ENCODE peak calls at places on chromosomes 5 and 9, in nine cellular contexts. One of them, this sample, is unnamed.

GRCh38 chr9:35664531-35665470 is at the start of gene ARHGEF39:
- DNase-seq in upper lobe of right lung: peak; percentile 91
- DNase-seq in heart left ventricle: peak; percentile 81
- DNase-seq in fibroblast of mammary gland: peak; percentile 61
- DNase-seq in HFF-Myc: no peak
- DNase-seq in astrocyte of the spinal cord: peak; percentile 76
- DNase-seq in GM12865: peak; percentile 91
- DNase-seq in HFFc6: peak; percentile 71
- DNase-seq in IMR-90: peak; percentile 68
- DNase-seq in this sample: no peak

GRCh38 chr5:25028994-25029393 is 384.2 kb upstream of the CDH10 start:
- DNase-seq in upper lobe of right lung: no peak
- DNase-seq in heart left ventricle: no peak
- DNase-seq in fibroblast of mammary gland: no peak
- DNase-seq in HFF-Myc: no peak
- DNase-seq in astrocyte of the spinal cord: peak; percentile 9
- DNase-seq in GM12865: no peak
- DNase-seq in HFFc6: no peak
- DNase-seq in IMR-90: no peak
- DNase-seq in this sample: no peak

GRCh38 chr9:120464176-120464575 is 115.8 kb downstream of the CDK5RAP2 start:
- DNase-seq in upper lobe of right lung: no peak
- DNase-seq in heart left ventricle: no peak
- DNase-seq in fibroblast of mammary gland: peak; percentile 33
- DNase-seq in HFF-Myc: no peak
- DNase-seq in astrocyte of the spinal cord: no peak
- DNase-seq in GM12865: no peak
- DNase-seq in HFFc6: no peak
- DNase-seq in IMR-90: no peak
- DNase-seq in this sample: no peak

GRCh38 chr5:167833456-167833855 is 458.0 kb upstream of the WWC1 start:
- DNase-seq in upper lobe of right lung: no peak
- DNase-seq in heart left ventricle: no peak
- DNase-seq in fibroblast of mammary gland: no peak
- DNase-seq in HFF-Myc: no peak
- DNase-seq in astrocyte of the spinal cord: no peak
- DNase-seq in GM12865: no peak
- DNase-seq in HFFc6: no peak
- DNase-seq in IMR-90: no peak
- DNase-seq in this sample: no peak

GRCh38 chr5:65480306-65480865 is 1.3 kb downstream of the ADAMTS6 start:
- DNase-seq in upper lobe of right lung: peak; percentile 76
- DNase-seq in heart left ventricle: peak; percentile 81
- DNase-seq in fibroblast of mammary gland: peak; percentile 93
- DNase-seq in HFF-Myc: peak; percentile 80
- DNase-seq in astrocyte of the spinal cord: peak; percentile 91
- DNase-seq in GM12865: peak; percentile 53
- DNase-seq in HFFc6: peak; percentile 63
- DNase-seq in IMR-90: peak; percentile 93
- DNase-seq in this sample: peak; percentile 57

GRCh38 chr5:106801554-106801953 is 869.2 kb downstream of the EFNA5 start:
- DNase-seq in upper lobe of right lung: no peak
- DNase-seq in heart left ventricle: no peak
- DNase-seq in fibroblast of mammary gland: no peak
- DNase-seq in HFF-Myc: no peak
- DNase-seq in astrocyte of the spinal cord: no peak
- DNase-seq in GM12865: no peak
- DNase-seq in HFFc6: no peak
- DNase-seq in IMR-90: no peak
- DNase-seq in this sample: no peak

GRCh38 chr5:22572941-22573340 is 280.2 kb downstream of the CDH12 start:
- DNase-seq in upper lobe of right lung: no peak
- DNase-seq in heart left ventricle: no peak
- DNase-seq in fibroblast of mammary gland: no peak
- DNase-seq in HFF-Myc: no peak
- DNase-seq in astrocyte of the spinal cord: no peak
- DNase-seq in GM12865: no peak
- DNase-seq in HFFc6: no peak
- DNase-seq in IMR-90: no peak
- DNase-seq in this sample: no peak

GRCh38 chr5:140041492-140042421 is 1.3 kb downstream of the NRG2 start:
- DNase-seq in upper lobe of right lung: peak; percentile 65
- DNase-seq in heart left ventricle: peak; percentile 62
- DNase-seq in fibroblast of mammary gland: peak; percentile 42
- DNase-seq in HFF-Myc: no peak
- DNase-seq in astrocyte of the spinal cord: peak; percentile 48
- DNase-seq in GM12865: peak; percentile 49
- DNase-seq in HFFc6: peak; percentile 55
- DNase-seq in IMR-90: peak; percentile 12
- DNase-seq in this sample: no peak

GRCh38 chr5:179201986-179202385 is 141.8 kb downstream of the ZNF354C start:
- DNase-seq in upper lobe of right lung: no peak
- DNase-seq in heart left ventricle: no peak
- DNase-seq in fibroblast of mammary gland: no peak
- DNase-seq in HFF-Myc: no peak
- DNase-seq in astrocyte of the spinal cord: no peak
- DNase-seq in GM12865: no peak
- DNase-seq in HFFc6: no peak
- DNase-seq in IMR-90: no peak
- DNase-seq in this sample: no peak

GRCh38 chr9:120391691-120392090 is 188.3 kb downstream of the CDK5RAP2 start:
- DNase-seq in upper lobe of right lung: no peak
- DNase-seq in heart left ventricle: no peak
- DNase-seq in fibroblast of mammary gland: no peak
- DNase-seq in HFF-Myc: no peak
- DNase-seq in astrocyte of the spinal cord: no peak
- DNase-seq in GM12865: no peak
- DNase-seq in HFFc6: no peak
- DNase-seq in IMR-90: no peak
- DNase-seq in this sample: no peak

GRCh38 chr5:91306497-91306896 is 76.6 kb downstream of the ARRDC3 start:
- DNase-seq in upper lobe of right lung: no peak
- DNase-seq in heart left ventricle: no peak
- DNase-seq in fibroblast of mammary gland: peak; percentile 43
- DNase-seq in HFF-Myc: no peak
- DNase-seq in astrocyte of the spinal cord: no peak
- DNase-seq in GM12865: no peak
- DNase-seq in HFFc6: no peak
- DNase-seq in IMR-90: peak; percentile 31
- DNase-seq in this sample: no peak

GRCh38 chr5:107781451-107781850 is 110.7 kb upstream of the EFNA5 start:
- DNase-seq in upper lobe of right lung: no peak
- DNase-seq in heart left ventricle: no peak
- DNase-seq in fibroblast of mammary gland: peak; percentile 14
- DNase-seq in HFF-Myc: no peak
- DNase-seq in astrocyte of the spinal cord: peak; percentile 73
- DNase-seq in GM12865: no peak
- DNase-seq in HFFc6: no peak
- DNase-seq in IMR-90: peak; percentile 48
- DNase-seq in this sample: no peak

GRCh38 chr9:100725376-100725775 is 147.5 kb downstream of the CAVIN4 start:
- DNase-seq in upper lobe of right lung: no peak
- DNase-seq in heart left ventricle: no peak
- DNase-seq in fibroblast of mammary gland: no peak
- DNase-seq in HFF-Myc: no peak
- DNase-seq in astrocyte of the spinal cord: no peak
- DNase-seq in GM12865: no peak
- DNase-seq in HFFc6: no peak
- DNase-seq in IMR-90: no peak
- DNase-seq in this sample: no peak

GRCh38 chr5:177369913-177370487 is 12.3 kb downstream of the RGS14 start:
- DNase-seq in upper lobe of right lung: no peak
- DNase-seq in heart left ventricle: no peak
- DNase-seq in fibroblast of mammary gland: no peak
- DNase-seq in HFF-Myc: no peak
- DNase-seq in astrocyte of the spinal cord: no peak
- DNase-seq in GM12865: no peak
- DNase-seq in HFFc6: no peak
- DNase-seq in IMR-90: no peak
- DNase-seq in this sample: no peak

GRCh38 chr5:177369050-177369912 is 11.6 kb downstream of the RGS14 start:
- DNase-seq in upper lobe of right lung: no peak
- DNase-seq in heart left ventricle: no peak
- DNase-seq in fibroblast of mammary gland: peak; percentile 30
- DNase-seq in HFF-Myc: no peak
- DNase-seq in astrocyte of the spinal cord: no peak
- DNase-seq in GM12865: peak; percentile 46
- DNase-seq in HFFc6: no peak
- DNase-seq in IMR-90: no peak
- DNase-seq in this sample: no peak

GRCh38 chr5:177371705-177372533 is 12.3 kb upstream of the SLC34A1 start:
- DNase-seq in upper lobe of right lung: no peak
- DNase-seq in heart left ventricle: no peak
- DNase-seq in fibroblast of mammary gland: no peak
- DNase-seq in HFF-Myc: no peak
- DNase-seq in astrocyte of the spinal cord: no peak
- DNase-seq in GM12865: no peak
- DNase-seq in HFFc6: no peak
- DNase-seq in IMR-90: no peak
- DNase-seq in this sample: no peak

GRCh38 chr5:177371120-177371537 is 13.1 kb upstream of the SLC34A1 start:
- DNase-seq in upper lobe of right lung: no peak
- DNase-seq in heart left ventricle: no peak
- DNase-seq in fibroblast of mammary gland: no peak
- DNase-seq in HFF-Myc: no peak
- DNase-seq in astrocyte of the spinal cord: no peak
- DNase-seq in GM12865: no peak
- DNase-seq in HFFc6: no peak
- DNase-seq in IMR-90: no peak
- DNase-seq in this sample: no peak

GRCh38 chr5:177370488-177371119 is 12.9 kb downstream of the RGS14 start:
- DNase-seq in upper lobe of right lung: peak; percentile 91
- DNase-seq in heart left ventricle: peak; percentile 70
- DNase-seq in fibroblast of mammary gland: peak; percentile 79
- DNase-seq in HFF-Myc: peak; percentile 50
- DNase-seq in astrocyte of the spinal cord: peak; percentile 87
- DNase-seq in GM12865: no peak
- DNase-seq in HFFc6: peak; percentile 47
- DNase-seq in IMR-90: peak; percentile 82
- DNase-seq in this sample: peak; percentile 65
- TF ChIP-seq CTCF in upper lobe of right lung: peak; percentile 31
- TF ChIP-seq CTCF in heart left ventricle: peak; percentile 36
- TF ChIP-seq CTCF in fibroblast of mammary gland: peak; percentile 46
- TF ChIP-seq CTCF in HFF-Myc: peak; percentile 46
- TF ChIP-seq CTCF in astrocyte of the spinal cord: peak; percentile 59
- TF ChIP-seq CTCF in GM12865: no peak
- TF ChIP-seq CTCF in HFFc6: peak; percentile 51
- TF ChIP-seq CTCF in IMR-90: peak; percentile 78
- TF ChIP-seq CTCF in this sample: peak; percentile 60

GRCh38 chr5:151192626-151193025 is 31.3 kb downstream of the CCDC69 start:
- DNase-seq in upper lobe of right lung: no peak
- DNase-seq in heart left ventricle: no peak
- DNase-seq in fibroblast of mammary gland: no peak
- DNase-seq in HFF-Myc: no peak
- DNase-seq in astrocyte of the spinal cord: no peak
- DNase-seq in GM12865: no peak
- DNase-seq in HFFc6: no peak
- DNase-seq in IMR-90: no peak
- DNase-seq in this sample: no peak
- TF ChIP-seq CTCF in upper lobe of right lung: no peak
- TF ChIP-seq CTCF in heart left ventricle: no peak
- TF ChIP-seq CTCF in fibroblast of mammary gland: no peak
- TF ChIP-seq CTCF in HFF-Myc: no peak
- TF ChIP-seq CTCF in astrocyte of the spinal cord: no peak
- TF ChIP-seq CTCF in GM12865: no peak
- TF ChIP-seq CTCF in HFFc6: no peak
- TF ChIP-seq CTCF in IMR-90: no peak
- TF ChIP-seq CTCF in this sample: no peak

DNA sequence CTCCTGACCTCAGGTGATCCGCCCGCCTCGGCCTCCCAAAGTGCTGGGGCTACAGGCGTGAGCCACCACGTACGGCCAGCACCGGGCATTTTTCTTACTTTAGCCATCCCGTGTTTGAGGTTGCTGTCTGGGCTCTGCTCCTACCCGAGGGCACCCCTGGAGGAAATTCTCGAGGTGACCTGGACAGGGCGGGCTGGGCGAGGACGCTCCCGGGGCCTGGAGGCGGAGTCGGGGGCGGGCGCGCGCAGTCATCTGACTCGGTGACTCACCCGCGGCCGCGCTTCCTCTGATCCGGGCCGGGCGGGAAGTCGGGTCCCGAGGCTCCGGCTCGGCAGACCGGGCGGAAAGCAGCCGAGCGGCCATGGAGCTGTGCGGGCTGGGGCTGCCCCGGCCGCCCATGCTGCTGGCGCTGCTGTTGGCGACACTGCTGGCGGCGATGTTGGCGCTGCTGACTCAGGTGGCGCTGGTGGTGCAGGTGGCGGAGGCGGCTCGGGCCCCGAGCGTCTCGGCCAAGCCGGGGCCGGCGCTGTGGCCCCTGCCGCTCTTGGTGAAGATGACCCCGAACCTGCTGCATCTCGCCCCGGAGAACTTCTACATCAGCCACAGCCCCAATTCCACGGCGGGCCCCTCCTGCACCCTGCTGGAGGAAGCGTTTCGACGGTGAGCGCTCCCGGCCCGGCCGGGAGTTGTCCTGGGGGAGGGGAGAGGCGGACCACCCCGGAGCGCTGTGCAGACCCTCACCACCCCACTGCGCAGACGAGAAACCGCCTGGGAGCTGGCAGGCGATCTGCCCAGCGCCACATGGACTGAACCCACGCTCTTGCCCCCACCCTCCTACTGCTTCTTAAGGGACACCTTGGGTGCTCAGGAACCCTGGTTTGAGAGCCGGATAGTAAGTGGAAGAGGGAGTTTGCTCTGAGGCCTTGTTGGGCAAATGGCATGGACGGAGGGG is at the start of gene HEXB:
- DNase-seq in upper lobe of right lung: peak; percentile 97
- DNase-seq in heart left ventricle: peak; percentile 92
- DNase-seq in fibroblast of mammary gland: peak; percentile 75
- DNase-seq in HFF-Myc: no peak
- DNase-seq in astrocyte of the spinal cord: peak; percentile 83
- DNase-seq in GM12865: peak; percentile 86
- DNase-seq in HFFc6: peak; percentile 72
- DNase-seq in IMR-90: peak; percentile 76
- DNase-seq in this sample: peak; percentile 42
- TF ChIP-seq CTCF in upper lobe of right lung: peak; percentile 23
- TF ChIP-seq CTCF in heart left ventricle: no peak
- TF ChIP-seq CTCF in fibroblast of mammary gland: no peak
- TF ChIP-seq CTCF in HFF-Myc: no peak
- TF ChIP-seq CTCF in astrocyte of the spinal cord: no peak
- TF ChIP-seq CTCF in GM12865: no peak
- TF ChIP-seq CTCF in HFFc6: no peak
- TF ChIP-seq CTCF in IMR-90: peak; percentile 4
- TF ChIP-seq CTCF in this sample: no peak

DNA sequence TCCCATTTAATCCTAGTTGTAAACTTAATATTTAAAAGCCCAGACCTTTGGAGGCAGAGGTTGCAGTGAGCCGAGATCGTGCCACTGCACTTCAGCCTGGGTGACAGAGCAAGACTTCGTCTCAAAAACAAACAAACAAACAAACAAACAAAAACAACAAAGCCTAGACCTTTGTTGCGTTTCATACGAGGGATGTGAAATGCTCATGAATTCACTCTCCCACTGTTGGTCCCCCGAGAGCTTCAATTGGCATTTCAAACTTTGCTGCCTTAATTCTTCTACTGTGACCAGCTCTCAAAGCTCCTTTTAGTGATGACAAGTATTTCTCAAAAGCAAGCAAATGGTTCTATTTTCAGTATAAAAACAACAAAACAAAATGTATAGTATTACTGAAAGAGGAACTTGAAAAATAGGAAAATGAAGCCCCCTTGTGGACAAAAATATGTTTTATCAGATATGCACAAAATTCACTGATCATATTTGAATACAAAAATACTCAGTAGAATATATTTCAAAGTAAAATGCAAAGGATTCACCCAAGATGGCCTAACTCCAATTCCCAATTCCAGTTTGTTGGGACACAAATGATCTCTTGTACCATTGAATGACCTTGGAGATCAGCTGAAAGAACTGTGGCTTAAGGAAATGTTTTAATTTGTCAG is 140.4 kb downstream of the ESM1 start:
- DNase-seq in upper lobe of right lung: no peak
- DNase-seq in heart left ventricle: no peak
- DNase-seq in fibroblast of mammary gland: peak; percentile 72
- DNase-seq in HFF-Myc: peak; percentile 69
- DNase-seq in astrocyte of the spinal cord: peak; percentile 77
- DNase-seq in GM12865: peak; percentile 49
- DNase-seq in HFFc6: peak; percentile 60
- DNase-seq in IMR-90: peak; percentile 79
- DNase-seq in this sample: no peak
- TF ChIP-seq CTCF in upper lobe of right lung: peak; percentile 73
- TF ChIP-seq CTCF in heart left ventricle: peak; percentile 76
- TF ChIP-seq CTCF in fibroblast of mammary gland: peak; percentile 40
- TF ChIP-seq CTCF in HFF-Myc: no peak
- TF ChIP-seq CTCF in astrocyte of the spinal cord: peak; percentile 27
- TF ChIP-seq CTCF in GM12865: peak; percentile 28
- TF ChIP-seq CTCF in HFFc6: peak; percentile 95
- TF ChIP-seq CTCF in IMR-90: peak; percentile 68
- TF ChIP-seq CTCF in this sample: peak; percentile 33

This sample was measured in AG09319.